ENCODE peak calls at places on chromosome 17, in ten cellular contexts. W is AG09309, R is stomach, H is left ventricle myocardium inferior, L is uterus, S is GM12865, J is choroid plexus epithelial cell, Q is astrocyte of the cerebellum, G is astrocyte of the spinal cord, Z is tibial artery. D is an unnamed sample.
A peak's percentile ranks its signal among the peaks of the same experiment; 100 is the strongest.

GRCh38 chr17:78819402-78819801 is 21.2 kb downstream of the USP36 start:
- DNase-seq in W (no peak), R (no peak), H (no peak), L (no peak), S (no peak), J (no peak), Q (no peak), G (no peak), Z (no peak), D (no peak)

GRCh38 chr17:60947100-60947499 is 269.4 kb downstream of the BCAS3 start:
- DNase-seq in W (no peak), R (no peak), H (no peak), L (no peak), S (no peak), J (peak; percentile 21), Q (no peak), G (peak; percentile 38), Z (no peak), D (no peak)

GRCh38 chr17:16617481-16618060 is 36.1 kb downstream of the ZNF624 start:
- DNase-seq in W (no peak), R (no peak), H (no peak), L (no peak), S (no peak), J (no peak), Q (no peak), G (no peak), Z (no peak), D (no peak)

GRCh38 chr17:69716571-69716970 is 302.1 kb downstream of the MAP2K6 start:
- DNase-seq in W (peak; percentile 34), R (no peak), H (no peak), L (no peak), S (no peak), J (no peak), Q (peak; percentile 19), G (peak; percentile 37), Z (no peak), D (peak; percentile 87)

GRCh38 chr17:8066841-8067775 is 20.4 kb downstream of the ALOX12B start:
- DNase-seq in W (no peak), R (no peak), H (no peak), L (no peak), S (no peak), J (no peak), Q (no peak), G (no peak), Z (no peak), D (no peak)

GRCh38 chr17:4235372-4236279 is 28.2 kb downstream of the ANKFY1 start:
- DNase-seq in W (no peak), R (no peak), H (no peak), L (no peak), S (no peak), J (peak; percentile 56), Q (no peak), G (no peak), Z (no peak), D (no peak)

GRCh38 chr17:76554131-76554530 is 14.3 kb downstream of the PRCD start:
- DNase-seq in W (no peak), R (peak; percentile 53), H (peak; percentile 75), L (no peak), S (no peak), J (no peak), Q (no peak), G (no peak), Z (no peak), D (no peak)

GRCh38 chr17:79991924-79992656 is 43.6 kb downstream of the TBC1D16 start:
- DNase-seq in W (no peak), R (peak; percentile 50), H (peak; percentile 57), L (no peak), S (no peak), J (peak; percentile 25), Q (no peak), G (peak; percentile 29), Z (no peak), D (peak; percentile 34)

GRCh38 chr17:60720763-60721531 is 43.3 kb downstream of the BCAS3 start:
- DNase-seq in W (peak; percentile 41), R (no peak), H (no peak), L (no peak), S (peak; percentile 79), J (peak; percentile 86), Q (peak; percentile 72), G (peak; percentile 72), Z (no peak), D (peak; percentile 89)

GRCh38 chr17:42112552-42113176 is at the start of gene DHX58:
- DNase-seq in W (peak; percentile 64), R (peak; percentile 81), H (peak; percentile 63), L (peak; percentile 77), S (peak; percentile 97), J (peak; percentile 95), Q (peak; percentile 22), G (peak; percentile 64), Z (peak; percentile 77), D (peak; percentile 93)
- H3K4me3 ChIP-seq in W (peak within 1 kb of the TSS; percentile 59), R (peak within 1 kb of the TSS; percentile 53), H (peak within 1 kb of the TSS; percentile 69), L (peak within 1 kb of the TSS; percentile 50), S (peak within 1 kb of the TSS; percentile 74), J (peak within 1 kb of the TSS; percentile 55), Q (no peak within 1 kb of the TSS), G (no peak within 1 kb of the TSS), Z (peak within 1 kb of the TSS; percentile 56), D (peak within 1 kb of the TSS; percentile 88)

GRCh38 chr17:67390646-67391480 is 13.8 kb downstream of the PITPNC1 start:
- DNase-seq in W (peak; percentile 96), R (peak; percentile 76), H (no peak), L (no peak), S (peak; percentile 95), J (peak; percentile 87), Q (peak; percentile 87), G (peak; percentile 96), Z (no peak), D (peak; percentile 91)
- H3K4me3 ChIP-seq in W (no peak overlapping the region), R (no peak overlapping the region), H (no peak overlapping the region), L (no peak overlapping the region), S (peak overlapping the region; percentile 43), J (no peak overlapping the region), Q (no peak overlapping the region), G (no peak overlapping the region), Z (no peak overlapping the region), D (peak overlapping the region; percentile 0)

GRCh38 chr17:74430385-74430705 is 1.5 kb upstream of the GPRC5C start:
- DNase-seq in W (no peak), R (no peak), H (no peak), L (no peak), S (no peak), J (no peak), Q (no peak), G (no peak), Z (no peak), D (no peak)

GRCh38 chr17:74433421-74434121 is 1.7 kb downstream of the GPRC5C start:
- DNase-seq in W (no peak), R (peak; percentile 59), H (no peak), L (no peak), S (no peak), J (no peak), Q (no peak), G (no peak), Z (no peak), D (no peak)

GRCh38 chr17:74432484-74433391 is 850 bp downstream of the GPRC5C start:
- DNase-seq in W (no peak), R (no peak), H (no peak), L (no peak), S (no peak), J (no peak), Q (no peak), G (no peak), Z (no peak), D (no peak)

GRCh38 chr17:74430706-74431567 is 951 bp upstream of the GPRC5C start:
- DNase-seq in W (no peak), R (peak; percentile 98), H (peak; percentile 83), L (peak; percentile 91), S (peak; percentile 63), J (peak; percentile 46), Q (peak; percentile 55), G (peak; percentile 44), Z (peak; percentile 87), D (peak; percentile 17)

DNA sequence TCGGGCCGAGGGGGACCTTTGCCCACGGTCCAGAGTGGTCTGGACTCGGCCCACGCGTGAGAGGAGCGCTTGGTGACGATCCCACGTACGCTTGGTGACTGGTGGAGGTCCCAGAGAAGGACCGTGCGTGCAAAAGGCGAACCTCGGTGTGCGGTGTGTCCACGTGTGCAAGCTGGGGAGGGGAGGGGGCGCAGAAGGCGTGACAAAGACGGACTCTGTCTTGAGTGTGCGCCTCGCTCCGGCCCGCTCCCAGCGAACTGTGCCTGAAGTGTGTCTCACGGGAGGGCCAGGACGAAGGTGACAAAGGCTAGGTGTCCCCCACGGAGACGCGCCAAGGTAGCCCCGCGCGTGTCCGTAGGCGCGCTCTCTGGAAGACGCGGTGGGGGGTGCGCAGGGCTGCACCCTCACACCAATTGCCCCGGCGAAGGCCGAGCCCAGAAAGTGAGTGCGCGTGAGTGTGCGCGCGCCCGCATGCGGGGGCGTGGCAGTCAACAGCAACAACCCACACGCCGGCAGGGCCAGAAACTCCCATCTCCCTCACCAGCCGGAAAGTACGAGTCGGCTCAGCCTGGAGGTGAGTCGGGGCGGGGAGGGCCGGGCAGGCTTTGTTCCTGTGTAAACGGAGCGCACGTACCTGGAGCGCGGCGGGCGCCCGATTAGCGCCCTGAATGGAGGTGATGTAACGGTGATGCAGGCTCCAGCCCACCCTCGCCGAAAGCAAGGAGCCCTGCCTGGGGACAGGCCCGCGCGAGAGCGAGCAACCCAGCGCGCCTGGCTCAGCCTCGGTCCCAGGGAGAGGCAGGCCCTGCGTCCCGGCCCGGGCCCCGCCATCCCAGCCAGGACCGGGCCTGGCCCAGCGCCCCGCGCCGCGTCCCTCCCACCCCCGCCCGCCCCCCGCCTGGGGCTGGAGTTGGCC is at the start of gene GPRC5C:
- DNase-seq in W (no peak), R (peak; percentile 95), H (peak; percentile 79), L (peak; percentile 79), S (peak; percentile 52), J (no peak), Q (no peak), G (no peak), Z (peak; percentile 81), D (no peak)
- H3K4me3 ChIP-seq in W (peak within 1 kb of the TSS; percentile 21), R (peak within 1 kb of the TSS; percentile 71), H (peak within 1 kb of the TSS; percentile 73), L (peak within 1 kb of the TSS; percentile 62), S (peak within 1 kb of the TSS; percentile 16), J (peak within 1 kb of the TSS; percentile 26), Q (peak within 1 kb of the TSS; percentile 43), G (peak within 1 kb of the TSS; percentile 13), Z (peak within 1 kb of the TSS; percentile 91), D (peak within 1 kb of the TSS; percentile 80)

GRCh38 chr17:40555296-40556190 is 9.7 kb downstream of the CCR7 start:
- DNase-seq in W (no peak), R (peak; percentile 17), H (peak; percentile 11), L (peak; percentile 13), S (peak; percentile 8), J (no peak), Q (no peak), G (no peak), Z (peak; percentile 19), D (no peak)

GRCh38 chr17:40554646-40555295 is 10.5 kb downstream of the CCR7 start:
- DNase-seq in W (no peak), R (peak; percentile 21), H (no peak), L (peak; percentile 22), S (peak; percentile 16), J (no peak), Q (no peak), G (no peak), Z (no peak), D (no peak)

GRCh38 chr17:40552806-40553693 is 12.2 kb downstream of the CCR7 start:
- DNase-seq in W (no peak), R (peak; percentile 20), H (no peak), L (no peak), S (no peak), J (no peak), Q (no peak), G (no peak), Z (peak; percentile 74), D (no peak)

GRCh38 chr17:40551874-40552768 is 13.2 kb downstream of the CCR7 start:
- DNase-seq in W (peak; percentile 98), R (peak; percentile 29), H (no peak), L (peak; percentile 63), S (peak; percentile 43), J (peak; percentile 99), Q (peak; percentile 82), G (peak; percentile 97), Z (peak; percentile 81), D (peak; percentile 97)

GRCh38 chr17:40553694-40554534 is 11.4 kb downstream of the CCR7 start:
- DNase-seq in W (no peak), R (peak; percentile 25), H (peak; percentile 74), L (peak; percentile 77), S (no peak), J (peak; percentile 83), Q (no peak), G (peak; percentile 62), Z (peak; percentile 87), D (peak; percentile 75)
- H3K4me3 ChIP-seq in W (no peak overlapping the region), R (peak overlapping the region; percentile 2), H (peak overlapping the region; percentile 36), L (no peak overlapping the region), S (no peak overlapping the region), J (no peak overlapping the region), Q (no peak overlapping the region), G (no peak overlapping the region), Z (no peak overlapping the region), D (peak overlapping the region; percentile 78)

D was measured in adipocyte.